ENCODE peak calls at places on chromosome 12, in eight cellular contexts. H is thyroid gland, F is psoas muscle, G is A549, M is amygdala, B is T-helper 9 cell, J is osteocyte, I is IMR-90. S is an unnamed sample.

GRCh38 chr12:106580671-106581508 is 1.9 kb upstream of the RFX4 start:
- DNase-seq in J (no peak), F (no peak), I (no peak), M (peak), B (no peak), H (no peak), G (no peak), S (no peak)

GRCh38 chr12:131046813-131047788 is 93.4 kb downstream of the ADGRD1 start:
- DNase-seq in I (no peak), H (peak), B (no peak), G (no peak), J (no peak), F (peak), M (no peak), S (no peak)

GRCh38 chr12:24012528-24012927 is 63.1 kb upstream of the SOX5 start:
- DNase-seq in J (no peak), I (peak), G (no peak), F (no peak), B (no peak), H (no peak), M (no peak), S (no peak)

GRCh38 chr12:111037047-111037446 is 116.7 kb upstream of the MYL2 start:
- DNase-seq in H (peak), I (no peak), B (no peak), J (no peak), G (no peak), F (no peak), M (no peak), S (no peak)

GRCh38 chr12:82608706-82609105 is 78.0 kb upstream of the TMTC2 start:
- DNase-seq in I (peak), F (no peak), G (no peak), B (no peak), H (no peak), M (no peak), J (no peak), S (no peak)

GRCh38 chr12:49019435-49020317 is 1.1 kb upstream of the PRKAG1 start:
- DNase-seq in F (no peak), J (no peak), B (peak), I (peak), G (peak), M (no peak), H (no peak), S (no peak)

GRCh38 chr12:48105321-48105866 is 485 bp downstream of the SENP1 start:
- DNase-seq in J (no peak), H (no peak), G (peak), I (peak), M (no peak), B (peak), F (no peak), S (no peak)

GRCh38 chr12:106084048-106084671 is 54.6 kb downstream of the NUAK1 start:
- DNase-seq in F (no peak), H (no peak), M (no peak), I (peak), B (no peak), G (peak), J (no peak), S (peak)

GRCh38 chr12:96136720-96137378 is 57.3 kb upstream of the ELK3 start:
- DNase-seq in J (no peak), G (no peak), H (no peak), M (no peak), I (peak), B (no peak), F (no peak), S (no peak)

GRCh38 chr12:19095869-19096480 is 33.6 kb upstream of the PLEKHA5 start:
- DNase-seq in J (no peak), I (peak), G (no peak), H (no peak), F (no peak), B (no peak), M (no peak), S (no peak)

GRCh38 chr12:65594373-65594772 is 229.9 kb upstream of the HMGA2 start:
- DNase-seq in B (no peak), F (no peak), H (no peak), J (no peak), M (no peak), I (no peak), G (no peak), S (no peak)

GRCh38 chr12:116916122-116916521 is 5.4 kb downstream of the FBXW8 start:
- DNase-seq in B (no peak), F (no peak), M (no peak), G (no peak), I (peak), H (no peak), J (no peak), S (peak)

GRCh38 chr12:46004715-46005114 is 14.3 kb upstream of the SCAF11 start:
- DNase-seq in B (no peak), J (no peak), M (no peak), F (no peak), H (no peak), I (no peak), G (no peak), S (no peak)

GRCh38 chr12:88628856-88629509 is 48.7 kb upstream of the KITLG start:
- DNase-seq in F (no peak), B (no peak), M (no peak), H (no peak), J (no peak), I (peak), G (no peak), S (no peak)

GRCh38 chr12:30796508-30796780 is 41.7 kb upstream of the CAPRIN2 start:
- DNase-seq in M (no peak), B (no peak), J (no peak), F (peak), G (peak), H (peak), I (peak), S (no peak)